ENCODE peak calls at places on chromosomes 5 and 9, in five cellular contexts. I, R, U, E and D are unnamed samples.

GRCh38 chr5:133869675-133869978 is 98.8 kb downstream of the C5orf15 start:
- DNase-seq in R (no peak), I (no peak), E (no peak), U (no peak), D (no peak)

GRCh38 chr5:74798977-74799911 is 32.2 kb downstream of the NSA2 start:
- DNase-seq in I (peak; percentile 20), R (no peak), U (no peak), E (no peak), D (peak; percentile 22)

GRCh38 chr5:129246088-129246487 is 151.5 kb downstream of the ISOC1 start:
- DNase-seq in R (no peak), E (no peak), I (no peak), U (no peak), D (no peak)

GRCh38 chr5:9540791-9541190 is 5.1 kb downstream of the SEMA5A start:
- DNase-seq in R (no peak), I (peak; percentile 72), U (no peak), E (peak; percentile 36), D (peak; percentile 69)

GRCh38 chr5:139137703-139138102 is 60.5 kb downstream of the SIL1 start:
- DNase-seq in R (peak; percentile 12), I (peak; percentile 26), E (peak; percentile 27), U (peak; percentile 2), D (peak; percentile 32)

GRCh38 chr9:130661461-130662098 is 2.8 kb upstream of the PRDM12 start:
- DNase-seq in E (no peak), R (no peak), U (no peak), I (no peak), D (no peak)

GRCh38 chr9:93967020-93967803 is 12.1 kb upstream of the BARX1 start:
- DNase-seq in I (no peak), U (no peak), R (no peak), E (no peak), D (no peak)

GRCh38 chr9:76654575-76654974 is 109.7 kb upstream of the PCA3 start:
- DNase-seq in I (peak; percentile 97), U (no peak), E (peak; percentile 88), R (no peak), D (peak; percentile 95)

GRCh38 chr5:126965061-126965475 is 65.3 kb downstream of the MARCHF3 start:
- DNase-seq in R (no peak), U (no peak), I (peak; percentile 97), E (peak; percentile 82), D (peak; percentile 79)

GRCh38 chr5:127564002-127564769 is 46.7 kb downstream of the PRRC1 start:
- DNase-seq in U (peak; percentile 70), R (peak; percentile 48), E (peak; percentile 56), I (peak; percentile 53), D (peak; percentile 56)

GRCh38 chr5:125310749-125311148 is 564.3 kb upstream of the ZNF608 start:
- DNase-seq in U (no peak), I (peak; percentile 25), E (no peak), R (no peak), D (no peak)

GRCh38 chr9:34403554-34404380 is 27.1 kb upstream of the MYORG start:
- DNase-seq in U (peak; percentile 65), I (peak; percentile 68), E (peak; percentile 57), R (peak; percentile 39), D (peak; percentile 66)

GRCh38 chr5:64331597-64332277 is 166.1 kb downstream of the RNF180 start:
- DNase-seq in I (no peak), R (no peak), U (no peak), E (no peak), D (no peak)

GRCh38 chr5:151492729-151493128 is 45.3 kb downstream of the SLC36A1 start:
- DNase-seq in R (peak; percentile 16), E (peak; percentile 48), I (peak; percentile 87), U (no peak), D (peak; percentile 54)

GRCh38 chr5:8905021-8905420 is 640.9 kb downstream of the SEMA5A start:
- DNase-seq in I (peak; percentile 45), E (peak; percentile 42), R (no peak), U (no peak), D (peak; percentile 61)

GRCh38 chr5:39185761-39186160 is 33.6 kb downstream of the FYB1 start:
- DNase-seq in E (no peak), I (no peak), R (no peak), U (no peak), D (no peak)

GRCh38 chr9:127303830-127304229 is 39.3 kb downstream of the GARNL3 start:
- DNase-seq in E (no peak), R (no peak), U (no peak), I (peak; percentile 24), D (no peak)

GRCh38 chr9:114417511-114417910 is 29.7 kb upstream of the AKNA start:
- DNase-seq in I (peak; percentile 77), E (peak; percentile 23), U (no peak), R (no peak), D (peak; percentile 70)

GRCh38 chr9:121876658-121877271 is 216.3 kb downstream of the TTLL11 start:
- DNase-seq in I (peak; percentile 89), E (peak; percentile 82), R (no peak), U (no peak), D (peak; percentile 81)

GRCh38 chr5:50745221-50745620 is 78.8 kb downstream of the PARP8 start:
- DNase-seq in R (no peak), I (no peak), E (no peak), U (no peak), D (no peak)

GRCh38 chr5:39202594-39203290 is 16.6 kb downstream of the FYB1 start:
- DNase-seq in I (no peak), E (no peak), R (no peak), U (no peak), D (no peak)

GRCh38 chr5:172764861-172765765 is 5.9 kb downstream of the DUSP1 start:
- DNase-seq in E (peak; percentile 100), U (peak; percentile 94), I (peak; percentile 99), R (peak; percentile 98), D (peak; percentile 100)

GRCh38 chr9:131722260-131722659 is 17.6 kb downstream of the RAPGEF1 start:
- DNase-seq in R (no peak), U (no peak), E (no peak), I (no peak), D (no peak)

GRCh38 chr5:179154346-179154990 is 94.3 kb downstream of the ZNF354C start:
- DNase-seq in U (no peak), I (no peak), R (no peak), E (no peak), D (no peak)

GRCh38 chr9:96884443-96884842 is 30.1 kb upstream of the ZNF782 start:
- DNase-seq in E (peak; percentile 63), U (no peak), I (peak; percentile 82), R (peak; percentile 92), D (peak; percentile 51)

GRCh38 chr9:4982720-4983482 is 2.2 kb upstream of the JAK2 start:
- DNase-seq in I (no peak), E (no peak), U (no peak), R (no peak), D (no peak)

DNA sequence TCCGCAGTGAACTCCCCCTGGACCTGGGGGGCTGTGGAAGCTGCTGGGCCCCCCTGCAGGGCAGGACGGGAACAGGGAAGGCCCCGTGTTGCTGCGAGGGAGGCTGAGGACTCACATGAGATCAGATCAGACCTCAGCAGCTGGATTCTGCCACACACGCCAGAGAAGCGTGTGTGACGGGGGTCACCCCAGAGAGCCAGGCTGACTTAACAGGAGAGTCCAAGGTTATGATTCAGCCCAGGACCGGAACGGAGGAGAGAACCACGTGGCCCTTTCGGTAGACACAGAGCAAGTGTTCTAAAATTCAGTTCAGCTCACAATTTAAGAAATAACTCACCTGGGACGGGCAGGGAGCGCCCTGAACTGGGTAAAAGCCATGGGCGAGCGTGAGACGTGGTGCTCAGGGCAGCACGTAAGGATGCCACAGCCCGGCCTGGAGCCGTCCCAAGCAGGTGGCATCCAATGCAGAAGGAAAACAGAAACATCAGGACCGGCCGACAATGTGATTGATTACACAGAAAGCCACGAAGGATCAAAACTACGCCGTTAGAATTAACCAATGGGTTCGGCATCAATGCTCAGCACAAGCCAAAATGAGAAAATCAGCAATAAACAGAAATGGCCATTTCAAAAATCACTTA is 38.7 kb downstream of the EXD3 start:
- DNase-seq in R (no peak), U (no peak), E (no peak), I (peak; percentile 83), D (no peak)
- TF ChIP-seq CTCF in R (no peak), U (no peak), E (no peak), I (no peak), D (no peak)

GRCh38 chr5:142364251-142365145 is 39.7 kb upstream of the SPRY4 start:
- DNase-seq in E (no peak), I (no peak), R (no peak), U (no peak), D (no peak)
- H3K4me3 ChIP-seq in E (no peak overlapping the region), I (no peak overlapping the region), R (peak overlapping the region; percentile 56), U (no peak overlapping the region), D (no peak overlapping the region)

GRCh38 chr5:53482717-53483638 is 2.5 kb downstream of the FST start:
- DNase-seq in U (peak; percentile 17), R (no peak), I (peak; percentile 53), E (no peak), D (peak; percentile 29)
- TF ChIP-seq CTCF in U (peak; percentile 59), R (peak; percentile 9), I (peak; percentile 30), E (peak; percentile 59), D (peak; percentile 53)

GRCh38 chr9:124660341-124660801 is 110.7 kb downstream of the NR6A1 start:
- DNase-seq in I (peak; percentile 61), U (peak; percentile 16), R (no peak), E (peak; percentile 56), D (peak; percentile 81)
- H3K4me3 ChIP-seq in I (peak overlapping the region; percentile 57), U (peak overlapping the region; percentile 69), R (no peak overlapping the region), E (peak overlapping the region; percentile 70), D (peak overlapping the region; percentile 72)